ENCODE peak calls at places on chromosomes 4 and X, in four cellular contexts. E is neuronal stem cell, H is mesendoderm, D is H9. M is an unnamed sample.

GRCh38 chrX:150548684-150549083 is 19.7 kb upstream of the MTM1 start:
- DNase-seq in E (no peak), H (no peak), D (no peak), M (peak)

GRCh38 chrX:40546870-40547269 is 33.9 kb upstream of the ATP6AP2 start:
- DNase-seq in E (no peak), H (no peak), D (no peak), M (no peak)

GRCh38 chr4:11625206-11625605 is 196.5 kb upstream of the HS3ST1 start:
- DNase-seq in E (no peak), H (no peak), D (no peak), M (no peak)

GRCh38 chrX:49282647-49283011 is 13.0 kb downstream of the PPP1R3F start:
- DNase-seq in E (no peak), H (peak), D (peak), M (peak)

GRCh38 chrX:119041175-119041574 is 31.6 kb upstream of the CT47C1 start:
- DNase-seq in E (no peak), H (peak), D (no peak), M (peak)

GRCh38 chr4:5157721-5158390 is 106.6 kb downstream of the STK32B start:
- DNase-seq in E (no peak), H (no peak), D (peak), M (peak)

GRCh38 chr4:176038789-176039188 is 26.9 kb upstream of the WDR17 start:
- DNase-seq in E (no peak), H (no peak), D (no peak), M (no peak)

GRCh38 chrX:22159071-22159470 is 113.6 kb upstream of the CBLL2 start:
- DNase-seq in E (no peak), H (no peak), D (no peak), M (peak)

GRCh38 chr4:139770361-139770760 is 104.7 kb downstream of the MGST2 start:
- DNase-seq in E (no peak), H (no peak), D (no peak), M (no peak)

GRCh38 chr4:79081973-79082372 is 142.7 kb upstream of the PAQR3 start:
- DNase-seq in E (no peak), H (no peak), D (no peak), M (no peak)

GRCh38 chr4:88195666-88196365 is 37.4 kb upstream of the ABCG2 start:
- DNase-seq in E (no peak), H (peak), D (peak), M (no peak)

GRCh38 chr4:82687531-82687930 is 111.1 kb downstream of the SCD5 start:
- DNase-seq in E (no peak), H (no peak), D (no peak), M (no peak)

GRCh38 chrX:132737743-132738142 is 220.7 kb downstream of the HS6ST2 start:
- DNase-seq in E (no peak), H (no peak), D (no peak), M (no peak)

GRCh38 chr4:180741703-180742102 is 1501.5 kb upstream of the TENM3 start:
- DNase-seq in E (no peak), H (no peak), D (no peak), M (no peak)

GRCh38 chr4:124325676-124326075 is 386.9 kb downstream of the ANKRD50 start:
- DNase-seq in E (no peak), H (no peak), D (no peak), M (no peak)

GRCh38 chr4:156892695-156893211 is 78.8 kb downstream of the PDGFC start:
- DNase-seq in E (no peak), H (no peak), D (no peak), M (no peak)

GRCh38 chr4:13865871-13866669 is 238.5 kb upstream of the BOD1L1 start:
- DNase-seq in E (no peak), H (peak), D (no peak), M (peak)

GRCh38 chr4:19693949-19694597 is 557.6 kb upstream of the SLIT2 start:
- DNase-seq in E (no peak), H (peak), D (peak), M (no peak)

GRCh38 chrX:123202523-123202922 is 18.4 kb downstream of the GRIA3 start:
- DNase-seq in E (no peak), H (no peak), D (no peak), M (no peak)

GRCh38 chrX:149829751-149830191 is 48.0 kb downstream of the MAGEA9 start:
- DNase-seq in E (peak), H (peak), D (no peak), M (peak)

GRCh38 chr4:57182132-57182874 is 72.1 kb upstream of the IGFBP7 start:
- DNase-seq in E (no peak), H (no peak), D (no peak), M (no peak)

GRCh38 chr4:173490817-173491518 is 39.1 kb downstream of the HAND2 start:
- DNase-seq in E (no peak), H (peak), D (no peak), M (peak)

GRCh38 chr4:160562661-160563060 is 1459.8 kb downstream of the RAPGEF2 start:
- DNase-seq in E (no peak), H (no peak), D (no peak), M (no peak)

GRCh38 chr4:184143770-184144564 is 73.7 kb downstream of the ENPP6 start:
- DNase-seq in E (no peak), H (peak), D (peak), M (no peak)

GRCh38 chr4:149997881-149998421 is 80.3 kb upstream of the DCLK2 start:
- DNase-seq in E (no peak), H (peak), D (no peak), M (peak)

GRCh38 chr4:156794863-156795262 is 176.7 kb downstream of the PDGFC start:
- DNase-seq in E (no peak), H (no peak), D (no peak), M (no peak)

GRCh38 chr4:173857828-173858227 is 327.8 kb upstream of the HAND2 start:
- DNase-seq in E (no peak), H (no peak), D (no peak), M (no peak)

GRCh38 chrX:50697691-50698090 is 116.3 kb downstream of the SHROOM4 start:
- DNase-seq in E (no peak), H (peak), D (no peak), M (peak)

GRCh38 chr4:18113710-18114331 is 92.3 kb upstream of the LCORL start:
- DNase-seq in E (no peak), H (no peak), D (no peak), M (no peak)

GRCh38 chr4:113006632-113007031 is 42.8 kb upstream of the ANK2 start:
- DNase-seq in E (no peak), H (no peak), D (no peak), M (no peak)

GRCh38 chr4:15654556-15655222 is 468 bp downstream of the FBXL5 start:
- DNase-seq in E (no peak), H (peak), D (peak), M (peak)

GRCh38 chr4:6250235-6250983 is 19.2 kb upstream of the WFS1 start:
- DNase-seq in E (peak), H (peak), D (peak), M (peak)

GRCh38 chr4:147682755-147683154 is 1.2 kb downstream of the PRMT9 start:
- DNase-seq in E (no peak), H (no peak), D (no peak), M (peak)

GRCh38 chr4:5460106-5460801 is 248.1 kb downstream of the EVC2 start:
- DNase-seq in E (peak), H (peak), D (peak), M (peak)

GRCh38 chr4:87506974-87507701 is 22.0 kb downstream of the SPARCL1 start:
- DNase-seq in E (no peak), H (peak), D (no peak), M (peak)

GRCh38 chr4:24476209-24476781 is 108.1 kb downstream of the DHX15 start:
- DNase-seq in E (no peak), H (peak), D (no peak), M (peak)
- H4K8ac ChIP-seq in E (no peak), H (no peak), D (no peak), M (no peak)

DNA sequence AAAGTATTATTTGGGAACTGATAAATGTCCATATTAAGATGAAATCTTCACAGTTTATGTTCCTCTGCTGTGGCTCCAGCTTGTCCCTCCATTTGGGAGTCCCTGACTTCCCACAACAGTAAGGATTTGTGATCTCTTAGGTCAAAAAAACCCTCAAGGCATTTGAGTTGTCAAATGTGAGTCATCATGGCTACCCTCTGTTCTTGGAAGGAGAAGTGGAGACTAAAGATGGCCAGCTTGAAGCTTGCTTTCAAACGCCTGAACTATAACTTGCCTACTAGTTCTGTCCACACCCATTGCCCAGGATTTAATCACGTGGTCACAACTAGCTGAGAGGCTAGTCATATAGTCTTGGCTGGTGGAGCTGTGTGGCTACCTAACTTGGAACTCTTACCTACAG is 107.8 kb downstream of the CCNG2 start:
- DNase-seq in E (no peak), H (no peak), D (no peak), M (no peak)
- H2AK5ac ChIP-seq in E (no peak), H (no peak), D (no peak), M (no peak)

DNA sequence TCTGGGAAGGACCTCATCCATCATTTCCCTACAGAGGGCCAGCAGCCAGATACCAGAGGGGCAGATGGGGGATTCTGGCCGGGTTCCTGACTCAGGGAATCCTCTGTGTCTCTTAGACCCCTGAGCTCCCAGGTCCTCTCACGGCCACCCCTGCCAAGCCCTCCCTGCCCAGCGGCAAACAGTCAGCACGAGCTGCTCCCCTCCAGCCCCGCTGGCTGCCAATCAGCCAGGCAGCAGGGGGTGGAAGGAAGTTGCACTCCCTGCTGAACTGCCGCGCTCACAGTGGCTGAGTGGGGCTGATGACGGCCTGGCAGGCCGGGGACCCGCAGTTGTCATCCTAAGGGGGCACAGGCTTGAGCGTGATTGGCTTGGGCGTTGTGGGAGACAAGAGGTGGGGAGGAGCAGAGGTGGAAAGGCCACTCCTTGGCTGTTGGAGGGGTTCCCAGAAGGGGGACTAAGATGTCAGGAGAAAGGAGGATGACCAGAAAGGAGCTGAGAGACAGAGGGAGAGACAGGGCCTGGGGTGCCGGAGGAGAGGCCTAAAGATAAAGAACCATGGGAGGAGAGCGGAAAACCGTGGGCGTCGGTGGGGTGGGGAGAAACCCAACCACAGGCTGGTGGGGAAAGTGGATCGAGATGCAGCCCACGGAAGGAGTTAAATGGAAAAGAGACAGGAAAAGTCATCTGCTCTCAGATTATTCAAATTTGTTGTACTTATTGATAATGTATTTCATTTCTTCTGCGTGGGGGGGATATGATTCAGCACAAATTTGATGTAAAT is 4.4 kb upstream of the CCDC149 start:
- DNase-seq in E (no peak), H (peak), D (peak), M (no peak)
- H4K8ac ChIP-seq in E (no peak), H (no peak), D (no peak), M (no peak)

GRCh38 chr4:1210241-1210841 is 38.0 kb upstream of the SPON2 start:
- DNase-seq in E (no peak), H (no peak), D (no peak), M (no peak)
- H2AK5ac ChIP-seq in E (no peak), H (no peak), D (no peak), M (peak)

M was measured in IMR-90.